ENCODE peak calls at places on chromosomes 6 and 20, in nine cellular contexts. O, R, L, C, W, V, X, I and D are unnamed samples.

GRCh38 chr6:22436134-22436533 is 133.2 kb upstream of the HDGFL1 start:
- DNase-seq in O (no peak), R (no peak), L (no peak), C (no peak), W (no peak), V (no peak), X (no peak), I (no peak), D (no peak)

GRCh38 chr6:48429610-48430009 is 318.6 kb upstream of the PTCHD4 start:
- DNase-seq in O (no peak), R (no peak), L (no peak), C (no peak), W (no peak), V (no peak), X (no peak), I (no peak), D (no peak)

GRCh38 chr6:106411034-106411433 is 50.5 kb downstream of the CRYBG1 start:
- DNase-seq in O (no peak), R (no peak), L (no peak), C (no peak), W (no peak), V (no peak), X (no peak), I (no peak), D (no peak)

GRCh38 chr6:108914235-108915022 is 66.2 kb downstream of the ARMC2 start:
- DNase-seq in O (no peak), R (no peak), L (no peak), C (no peak), W (no peak), V (no peak), X (peak), I (no peak), D (no peak)

GRCh38 chr6:96823743-96824142 is 13.5 kb downstream of the GPR63 start:
- DNase-seq in O (no peak), R (no peak), L (no peak), C (no peak), W (no peak), V (no peak), X (no peak), I (no peak), D (no peak)

GRCh38 chr20:31638317-31638716 is 605 bp downstream of the COX4I2 start:
- DNase-seq in O (no peak), R (no peak), L (no peak), C (no peak), W (no peak), V (no peak), X (no peak), I (no peak), D (no peak)

GRCh38 chr6:123803862-123804681 is at the start of gene NKAIN2:
- DNase-seq in O (no peak), R (peak), L (peak), C (peak), W (no peak), V (peak), X (peak), I (peak), D (no peak)

GRCh38 chr6:71209626-71210025 is 79.0 kb upstream of the OGFRL1 start:
- DNase-seq in O (no peak), R (no peak), L (no peak), C (no peak), W (no peak), V (no peak), X (no peak), I (no peak), D (no peak)

GRCh38 chr6:40960784-40961430 is 78.1 kb downstream of the UNC5CL start:
- DNase-seq in O (no peak), R (no peak), L (no peak), C (no peak), W (no peak), V (no peak), X (no peak), I (no peak), D (no peak)

GRCh38 chr20:17895641-17896246 is 72.8 kb downstream of the SNX5 start:
- DNase-seq in O (peak), R (peak), L (peak), C (no peak), W (peak), V (no peak), X (no peak), I (peak), D (peak)

GRCh38 chr20:52049001-52049731 is 142.4 kb downstream of the ZFP64 start:
- DNase-seq in O (no peak), R (no peak), L (no peak), C (no peak), W (no peak), V (no peak), X (peak), I (no peak), D (no peak)

GRCh38 chr6:44850367-44850766 is 462.9 kb downstream of the CDC5L start:
- DNase-seq in O (no peak), R (no peak), L (no peak), C (no peak), W (no peak), V (no peak), X (no peak), I (no peak), D (no peak)

GRCh38 chr6:42778072-42778471 is 3.8 kb upstream of the BICRAL start:
- DNase-seq in O (no peak), R (no peak), L (no peak), C (no peak), W (no peak), V (no peak), X (no peak), I (no peak), D (no peak)

GRCh38 chr20:14148042-14148441 is 152.7 kb downstream of the MACROD2 start:
- DNase-seq in O (no peak), R (no peak), L (no peak), C (no peak), W (no peak), V (no peak), X (no peak), I (no peak), D (no peak)

GRCh38 chr6:145898376-145898775 is 65.8 kb downstream of the SHPRH start:
- DNase-seq in O (no peak), R (peak), L (no peak), C (no peak), W (no peak), V (no peak), X (no peak), I (no peak), D (no peak)

GRCh38 chr6:148713033-148713738 is 33.6 kb upstream of the UST start:
- DNase-seq in O (no peak), R (no peak), L (no peak), C (no peak), W (no peak), V (no peak), X (no peak), I (no peak), D (no peak)

GRCh38 chr20:46544576-46544975 is 5.9 kb downstream of the OCSTAMP start:
- DNase-seq in O (no peak), R (no peak), L (no peak), C (peak), W (no peak), V (no peak), X (no peak), I (no peak), D (no peak)

GRCh38 chr6:129184808-129185366 is 301.9 kb downstream of the LAMA2 start:
- DNase-seq in O (no peak), R (no peak), L (no peak), C (no peak), W (no peak), V (no peak), X (no peak), I (no peak), D (no peak)

GRCh38 chr6:131640100-131640499 is 3.0 kb downstream of the ENPP3 start:
- DNase-seq in O (no peak), R (no peak), L (no peak), C (peak), W (no peak), V (no peak), X (no peak), I (no peak), D (no peak)

GRCh38 chr20:11912013-11912663 is 5.6 kb upstream of the BTBD3 start:
- DNase-seq in O (no peak), R (no peak), L (no peak), C (peak), W (no peak), V (no peak), X (peak), I (no peak), D (no peak)

GRCh38 chr6:165632194-165632593 is 30.8 kb downstream of the PDE10A start:
- DNase-seq in O (no peak), R (no peak), L (no peak), C (no peak), W (no peak), V (no peak), X (no peak), I (no peak), D (no peak)

GRCh38 chr6:44133003-44133931 is 5.9 kb downstream of the TMEM63B start:
- DNase-seq in O (peak), R (peak), L (peak), C (no peak), W (peak), V (no peak), X (no peak), I (no peak), D (no peak)

GRCh38 chr6:168301648-168302398 is 17.8 kb downstream of the DACT2 start:
- DNase-seq in O (no peak), R (no peak), L (no peak), C (no peak), W (peak), V (peak), X (no peak), I (no peak), D (no peak)

GRCh38 chr6:3385660-3386151 is 71.1 kb downstream of the SLC22A23 start:
- DNase-seq in O (peak), R (peak), L (no peak), C (no peak), W (peak), V (no peak), X (no peak), I (no peak), D (no peak)

DNA sequence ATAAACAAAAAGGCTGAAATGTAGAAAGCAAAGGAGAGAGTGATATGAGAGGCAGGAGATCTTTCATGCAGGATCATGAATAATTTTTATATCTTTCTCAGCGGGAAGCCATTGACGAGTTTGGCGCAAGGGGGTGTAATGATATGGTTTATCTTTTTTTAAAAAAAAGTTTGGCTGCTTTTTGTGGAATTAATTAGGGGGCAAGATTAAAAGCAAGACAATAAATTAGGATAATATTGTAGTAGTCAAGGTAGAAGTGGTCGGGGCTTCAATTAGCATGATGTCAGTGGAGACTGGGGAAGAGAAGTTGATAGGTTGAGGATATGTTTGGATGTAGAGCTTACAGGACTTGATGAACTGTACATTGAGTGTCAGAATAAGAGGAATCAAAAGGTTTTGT is 4.0 kb downstream of the SENP6 start:
- DNase-seq in O (no peak), R (no peak), L (no peak), C (no peak), W (no peak), V (no peak), X (no peak), I (no peak), D (no peak)
- TF ChIP-seq CTCF in O (no peak), R (no peak), L (no peak), C (no peak), W (no peak), V (no peak), X (no peak), I (no peak), D (no peak)

GRCh38 chr6:152993431-152993830 is 9.1 kb downstream of the MTRF1L start:
- DNase-seq in O (no peak), R (no peak), L (no peak), C (no peak), W (no peak), V (no peak), X (no peak), I (no peak), D (no peak)
- TF ChIP-seq CTCF in O (no peak), R (no peak), L (no peak), C (peak), W (no peak), V (no peak), X (no peak), I (no peak), D (no peak)

GRCh38 chr6:33414592-33415271 is 3.2 kb downstream of the CUTA start:
- DNase-seq in O (no peak), R (no peak), L (no peak), C (no peak), W (no peak), V (no peak), X (peak), I (no peak), D (no peak)
- TF ChIP-seq CTCF in O (no peak), R (no peak), L (peak), C (peak), W (no peak), V (peak), X (peak), I (no peak), D (peak)

DNA sequence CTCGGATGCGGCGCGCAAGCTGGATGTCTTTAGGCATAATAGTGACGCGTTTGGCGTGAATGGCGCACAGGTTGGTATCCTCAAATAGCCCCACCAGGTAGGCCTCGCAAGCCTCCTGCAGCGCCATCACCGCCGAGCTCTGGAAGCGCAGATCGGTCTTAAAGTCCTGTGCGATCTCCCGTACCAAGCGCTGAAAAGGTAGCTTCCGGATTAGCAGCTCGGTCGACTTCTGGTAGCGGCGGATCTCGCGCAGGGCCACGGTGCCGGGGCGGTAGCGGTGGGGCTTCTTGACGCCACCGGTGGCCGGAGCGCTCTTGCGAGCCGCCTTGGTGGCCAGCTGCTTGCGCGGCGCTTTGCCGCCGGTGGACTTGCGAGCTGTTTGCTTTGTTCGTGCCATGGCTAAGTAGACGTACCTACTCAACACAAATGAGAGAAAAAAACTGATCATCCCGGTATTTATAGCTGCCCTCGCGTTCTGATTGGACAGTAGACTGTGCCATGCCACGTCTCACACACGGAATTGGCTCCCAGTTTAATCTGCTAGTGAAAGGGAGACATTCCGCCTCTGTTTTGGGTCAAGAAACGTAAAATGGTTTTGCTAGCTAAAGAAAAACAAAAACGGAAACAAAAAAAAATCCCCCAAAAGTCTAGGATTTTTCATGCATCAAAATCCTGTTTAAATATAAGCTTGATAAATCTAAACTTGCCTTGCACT is 40.1 kb downstream of the OR2B2 start:
- DNase-seq in O (peak), R (no peak), L (peak), C (peak), W (peak), V (peak), X (peak), I (peak), D (peak)
- TF ChIP-seq CTCF in O (no peak), R (no peak), L (no peak), C (no peak), W (peak), V (no peak), X (no peak), I (peak), D (peak)

GRCh38 chr6:52506502-52506875 is 70.4 kb downstream of the TRAM2 start:
- DNase-seq in O (peak), R (no peak), L (no peak), C (no peak), W (no peak), V (no peak), X (no peak), I (no peak), D (no peak)

GRCh38 chr6:52503853-52504777 is 72.7 kb downstream of the TRAM2 start:
- DNase-seq in O (peak), R (peak), L (peak), C (no peak), W (peak), V (no peak), X (no peak), I (peak), D (peak)

GRCh38 chr6:52507557-52508260 is 69.2 kb downstream of the TRAM2 start:
- DNase-seq in O (no peak), R (no peak), L (no peak), C (no peak), W (no peak), V (no peak), X (no peak), I (no peak), D (no peak)

GRCh38 chr6:52504778-52505127 is 72.1 kb downstream of the TRAM2 start:
- DNase-seq in O (no peak), R (no peak), L (no peak), C (no peak), W (no peak), V (no peak), X (no peak), I (no peak), D (peak)

GRCh38 chr6:52505726-52506501 is 70.9 kb downstream of the TRAM2 start:
- DNase-seq in O (peak), R (no peak), L (no peak), C (no peak), W (no peak), V (no peak), X (no peak), I (no peak), D (no peak)
- TF ChIP-seq CTCF in O (no peak), R (no peak), L (no peak), C (peak), W (no peak), V (no peak), X (peak), I (no peak), D (no peak)

DNA sequence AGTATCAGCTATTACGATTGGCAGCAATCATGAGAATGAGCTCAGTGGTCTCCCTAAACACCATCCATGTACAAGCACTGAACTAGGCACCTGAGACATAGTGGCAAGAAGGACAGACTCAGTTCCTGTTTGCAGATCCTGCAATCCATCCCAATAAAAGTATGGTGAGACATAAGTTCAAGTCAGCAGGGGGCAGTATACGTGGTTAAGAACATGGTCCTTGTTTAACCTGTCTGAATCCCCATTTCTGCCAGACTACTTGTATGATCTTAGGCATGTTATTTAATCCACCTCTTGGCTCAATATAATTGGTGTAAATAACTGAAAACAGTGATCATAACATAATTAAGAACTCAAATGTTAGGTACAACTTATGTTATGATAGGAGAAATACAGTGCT is 33.2 kb upstream of the PNISR start:
- DNase-seq in O (no peak), R (no peak), L (no peak), C (peak), W (no peak), V (no peak), X (peak), I (no peak), D (no peak)
- TF ChIP-seq CTCF in O (no peak), R (no peak), L (peak), C (peak), W (no peak), V (peak), X (no peak), I (no peak), D (no peak)

GRCh38 chr6:20212392-20213111 is at the start of gene MBOAT1:
- DNase-seq in O (peak), R (peak), L (peak), C (peak), W (peak), V (peak), X (peak), I (peak), D (peak)
- TF ChIP-seq CTCF in O (no peak), R (no peak), L (no peak), C (no peak), W (no peak), V (no peak), X (no peak), I (peak), D (no peak)

DNA sequence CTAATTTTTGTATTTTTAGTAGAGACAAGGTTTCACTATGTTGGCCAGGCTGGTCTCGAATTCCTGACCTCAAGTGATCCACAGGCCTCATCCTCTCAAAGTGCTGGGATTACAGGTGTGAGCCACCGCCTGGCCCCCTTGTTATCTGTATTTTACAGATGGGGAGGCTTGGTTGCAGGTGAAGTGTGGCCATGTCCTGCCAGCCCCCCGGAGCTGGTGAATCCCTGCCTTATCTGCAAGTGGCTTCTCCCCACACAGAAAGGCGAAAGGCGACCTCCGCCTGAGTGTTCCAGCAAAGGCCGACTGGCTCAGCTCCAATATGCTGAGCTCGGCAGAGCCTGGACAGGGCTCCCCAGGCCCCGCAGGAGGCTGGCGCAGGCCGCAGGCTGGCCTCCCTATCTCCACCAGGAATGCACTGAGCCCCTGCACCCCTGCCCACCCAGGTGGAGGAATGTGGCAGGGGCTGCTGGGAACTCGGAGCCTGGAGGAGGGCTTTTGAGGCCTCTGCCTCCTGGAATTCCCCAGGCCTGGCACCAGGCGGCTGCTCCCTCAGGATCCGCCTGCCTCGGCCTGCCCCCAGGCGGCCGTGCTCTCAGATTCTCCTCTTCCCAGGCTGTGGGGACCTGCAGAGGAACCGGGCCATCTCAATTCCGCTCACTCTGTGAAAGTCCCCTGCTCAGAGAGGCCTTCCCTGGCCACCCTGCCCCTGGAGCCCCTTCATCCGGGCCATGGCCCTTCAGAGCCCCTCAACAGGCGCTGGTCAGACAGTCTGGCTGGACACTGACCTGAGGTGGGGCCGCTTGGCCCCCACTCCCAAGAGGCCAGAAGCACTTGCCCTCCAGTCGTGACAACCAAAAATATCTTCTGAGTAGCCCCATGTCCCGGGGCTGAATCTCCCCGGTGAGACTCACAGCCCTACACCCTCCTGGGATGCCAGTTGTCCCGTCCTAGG is 9.3 kb upstream of the LAMA5 start:
- DNase-seq in O (no peak), R (peak), L (peak), C (no peak), W (no peak), V (peak), X (peak), I (peak), D (no peak)
- TF ChIP-seq CTCF in O (no peak), R (peak), L (peak), C (no peak), W (peak), V (peak), X (no peak), I (peak), D (no peak)